ENCODE peak calls at places on chromosomes 6 and 20, in four cellular contexts. Y is breast epithelium, J is prostate gland, G is endothelial cell of umbilical vein. E is an unnamed sample.

GRCh38 chr6:139655783-139656705 is 281.6 kb upstream of the CITED2 start:
- DNase-seq in G (no peak), J (peak), Y (no peak), E (no peak)

GRCh38 chr6:45900808-45901752 is 114.6 kb downstream of the CLIC5 start:
- DNase-seq in J (no peak), G (no peak), Y (no peak), E (no peak)

GRCh38 chr6:13511913-13512717 is 24.7 kb upstream of the GFOD1 start:
- DNase-seq in J (no peak), G (peak), Y (no peak), E (no peak)

GRCh38 chr6:160730911-160731310 is 28.9 kb downstream of the PLG start:
- DNase-seq in G (no peak), J (no peak), Y (no peak), E (no peak)

GRCh38 chr6:87481936-87482335 is 9.2 kb downstream of the SLC35A1 start:
- DNase-seq in G (no peak), J (no peak), Y (no peak), E (peak)

GRCh38 chr20:38434310-38434741 is 802 bp downstream of the SNHG17 start:
- DNase-seq in Y (no peak), J (no peak), G (peak), E (no peak)

GRCh38 chr6:65566117-65566516 is 140.9 kb downstream of the EYS start:
- DNase-seq in G (no peak), J (no peak), Y (no peak), E (no peak)

GRCh38 chr6:56144538-56145324 is 102.6 kb downstream of the COL21A1 start:
- DNase-seq in Y (no peak), G (peak), J (no peak), E (no peak)

GRCh38 chr6:40996591-40997247 is 42.3 kb downstream of the UNC5CL start:
- DNase-seq in J (peak), Y (no peak), G (peak), E (no peak)

GRCh38 chr20:45487231-45487635 is 17.7 kb downstream of the WFDC2 start:
- DNase-seq in J (no peak), G (no peak), Y (no peak), E (no peak)

GRCh38 chr20:62707981-62708521 is 585 bp upstream of the NTSR1 start:
- DNase-seq in G (no peak), Y (no peak), J (no peak), E (no peak)

GRCh38 chr6:29641430-29642213 is 8.6 kb upstream of the GABBR1 start:
- DNase-seq in G (no peak), Y (no peak), J (no peak), E (no peak)

GRCh38 chr20:59459586-59459985 is 144.8 kb upstream of the PHACTR3 start:
- DNase-seq in G (no peak), J (no peak), Y (no peak), E (no peak)

GRCh38 chr6:109770047-109770446 is 79.0 kb downstream of the FIG4 start:
- DNase-seq in G (no peak), J (no peak), Y (no peak), E (no peak)

GRCh38 chr6:167893416-167893815 is 66.7 kb downstream of the AFDN start:
- DNase-seq in G (no peak), Y (no peak), J (no peak), E (no peak)

GRCh38 chr6:23650676-23651075 is 475.3 kb upstream of the NRSN1 start:
- DNase-seq in Y (no peak), G (no peak), J (peak), E (no peak)

GRCh38 chr6:159695984-159696383 is 2.9 kb upstream of the SOD2 start:
- DNase-seq in Y (no peak), G (no peak), J (no peak), E (no peak)

GRCh38 chr6:106051241-106051640 is 34.9 kb upstream of the PRDM1 start:
- DNase-seq in Y (no peak), J (no peak), G (no peak), E (no peak)

GRCh38 chr6:110653381-110653780 is 161.9 kb downstream of the CDK19 start:
- DNase-seq in J (no peak), G (no peak), Y (no peak), E (no peak)

GRCh38 chr6:127749095-127749494 is 151.8 kb downstream of the THEMIS start:
- DNase-seq in Y (no peak), J (no peak), G (no peak), E (no peak)

GRCh38 chr6:169978615-169979161 is 227.3 kb downstream of the ERMARD start:
- DNase-seq in G (no peak), J (peak), Y (peak), E (no peak)

GRCh38 chr20:2086177-2086979 is 15.2 kb upstream of the STK35 start:
- DNase-seq in G (no peak), Y (no peak), J (no peak), E (no peak)

GRCh38 chr6:56693246-56693607 is 50.5 kb upstream of the DST start:
- DNase-seq in G (no peak), Y (peak), J (peak), E (no peak)

GRCh38 chr6:22943331-22943730 is 374.0 kb downstream of the HDGFL1 start:
- DNase-seq in J (no peak), Y (no peak), G (peak), E (no peak)

GRCh38 chr6:169109381-169109780 is 144.3 kb downstream of the THBS2 start:
- DNase-seq in Y (no peak), G (no peak), J (no peak), E (no peak)

GRCh38 chr20:4568560-4568959 is 153.1 kb upstream of the PRND start:
- DNase-seq in G (no peak), J (no peak), Y (no peak), E (no peak)

GRCh38 chr20:38109025-38109541 is 56.0 kb downstream of the TGM2 start:
- DNase-seq in Y (no peak), G (no peak), J (peak), E (no peak)

GRCh38 chr6:13013681-13014550 is 297.3 kb downstream of the PHACTR1 start:
- DNase-seq in J (no peak), G (peak), Y (no peak), E (no peak)

GRCh38 chr6:32127409-32127716 is 683 bp downstream of the ATF6B start:
- DNase-seq in Y (no peak), G (no peak), J (no peak), E (no peak)

GRCh38 chr6:104705095-104705707 is 154.5 kb downstream of the HACE1 start:
- DNase-seq in J (no peak), Y (no peak), G (peak), E (peak)

GRCh38 chr6:118220429-118221128 is 313.5 kb downstream of the SLC35F1 start:
- DNase-seq in J (no peak), Y (no peak), G (no peak), E (no peak)

GRCh38 chr6:136962661-136963060 is 40.6 kb downstream of the SLC35D3 start:
- DNase-seq in J (no peak), G (peak), Y (no peak), E (peak)

GRCh38 chr20:1686151-1686748 is 28.7 kb upstream of the SIRPG start:
- DNase-seq in J (no peak), G (no peak), Y (no peak), E (no peak)

GRCh38 chr20:5067877-5068276 is 51.9 kb downstream of the PCNA start:
- DNase-seq in J (no peak), G (no peak), Y (no peak), E (no peak)

GRCh38 chr6:90677440-90677839 is 90.6 kb upstream of the MAP3K7 start:
- DNase-seq in G (no peak), J (no peak), Y (no peak), E (no peak)

GRCh38 chr6:111534366-111534765 is 51.3 kb upstream of the REV3L start:
- DNase-seq in G (peak), J (peak), Y (peak), E (no peak)

DNA sequence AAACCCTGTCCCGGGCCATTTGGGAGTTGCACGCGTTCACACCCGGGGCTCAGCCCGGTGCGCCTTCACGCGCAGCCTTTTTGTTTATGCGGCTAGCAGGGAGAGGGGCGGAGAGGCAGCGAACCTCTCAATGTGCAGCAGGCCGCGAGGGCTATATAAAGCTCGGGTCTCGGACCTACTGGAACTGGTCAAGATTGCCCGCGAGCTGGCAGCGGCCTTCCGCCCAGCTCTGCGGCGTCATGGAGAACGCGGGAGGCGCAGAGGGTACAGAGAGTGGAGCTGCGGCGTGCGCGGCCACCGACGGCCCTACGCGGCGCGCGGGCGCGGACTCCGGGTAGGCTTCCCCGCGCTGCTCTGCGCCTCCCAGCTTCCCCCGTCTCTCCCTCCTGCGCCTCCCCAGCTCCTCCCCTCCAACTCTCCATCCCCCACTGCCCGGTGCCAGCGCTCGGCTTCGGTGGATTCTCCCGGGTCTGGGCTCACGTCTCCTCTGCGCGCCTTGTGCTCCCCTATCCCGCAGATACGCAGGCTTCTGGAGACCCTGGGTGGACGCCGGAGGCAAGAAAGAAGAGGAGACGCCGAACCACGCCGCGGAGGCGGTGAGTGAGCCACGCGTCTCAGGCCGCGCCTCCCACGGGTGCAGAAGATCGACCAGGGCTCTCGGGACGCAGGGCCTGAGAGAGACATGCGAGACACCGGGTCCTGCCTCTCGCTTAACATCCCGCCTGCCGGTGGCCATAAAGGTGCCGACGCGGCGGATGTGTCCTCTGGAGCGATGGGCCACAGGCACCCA is at the start of gene RIPPLY2:
- DNase-seq in Y (no peak), G (peak), J (peak), E (no peak)
- H3K4me3 ChIP-seq in Y (peak), G (no peak), J (peak), E (peak)

DNA sequence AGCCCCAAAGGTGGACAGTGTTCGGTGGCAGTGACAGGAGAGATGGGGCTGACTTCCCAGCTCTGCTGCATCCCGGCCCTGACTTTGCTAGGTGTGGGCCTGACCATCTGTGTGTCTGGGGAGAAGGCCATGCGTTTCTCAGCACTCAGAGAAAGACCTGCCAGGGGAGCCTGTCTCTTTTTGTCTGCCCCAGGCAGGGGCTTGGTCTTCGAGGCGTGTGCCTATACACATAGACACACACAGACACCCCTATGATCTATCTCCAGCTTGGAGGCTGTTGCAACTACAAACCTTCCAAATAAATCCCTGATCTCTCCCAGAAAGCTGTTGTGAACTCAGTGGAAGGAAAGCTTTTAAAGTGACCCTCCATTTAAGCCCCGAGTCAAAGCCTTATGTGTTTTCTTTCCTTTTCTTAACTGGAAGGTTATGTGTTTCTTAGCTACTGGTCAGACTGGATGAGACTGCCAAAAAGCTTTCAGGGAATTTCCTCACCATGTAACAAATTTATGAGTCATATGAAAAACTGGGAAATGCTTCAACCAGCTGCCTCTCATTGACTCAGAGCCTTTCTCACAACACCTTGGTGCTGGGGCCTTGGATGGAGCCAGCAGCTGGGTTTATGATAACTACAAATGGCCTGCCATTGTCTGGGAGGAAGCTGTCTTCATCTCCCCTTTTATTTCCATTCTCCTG is 102.6 kb downstream of the CDC5L start:
- DNase-seq in Y (no peak), G (peak), J (peak), E (no peak)
- TF ChIP-seq POLR2AphosphoS5 in Y (no peak), G (peak), J (peak), E (no peak)

GRCh38 chr6:35686873-35687557 is 1.7 kb downstream of the FKBP5 start:
- DNase-seq in Y (no peak), J (no peak), G (no peak), E (no peak)

GRCh38 chr6:35687658-35688604 is 784 bp downstream of the FKBP5 start:
- DNase-seq in G (peak), J (peak), Y (peak), E (no peak)

GRCh38 chr6:35683267-35683666 is 5.4 kb downstream of the FKBP5 start:
- DNase-seq in G (no peak), J (no peak), Y (no peak), E (no peak)

GRCh38 chr6:35688605-35689322 is at the start of gene FKBP5:
- DNase-seq in J (peak), Y (peak), G (peak), E (no peak)

DNA sequence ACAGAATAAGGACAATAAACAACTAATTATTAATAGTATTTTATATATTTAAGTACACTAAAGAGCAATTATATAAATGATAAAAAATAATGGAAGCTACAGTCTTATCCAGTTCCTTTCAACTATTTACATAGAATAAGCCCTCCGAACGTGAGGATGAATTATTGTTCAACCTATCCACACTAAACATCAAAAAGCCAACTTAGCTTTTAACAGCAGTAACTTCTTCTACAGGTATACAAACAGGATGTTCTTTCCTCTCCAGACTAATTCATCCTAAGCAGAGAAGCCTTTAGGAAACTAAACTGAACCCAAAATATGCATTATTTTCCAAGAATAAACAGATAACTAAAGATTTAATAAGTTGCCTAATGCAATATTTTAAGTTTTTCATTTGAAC is 2.3 kb downstream of the FKBP5 start:
- DNase-seq in G (no peak), Y (no peak), J (no peak), E (no peak)
- H3K4me3 ChIP-seq in G (peak), Y (peak), J (peak), E (peak)

DNA sequence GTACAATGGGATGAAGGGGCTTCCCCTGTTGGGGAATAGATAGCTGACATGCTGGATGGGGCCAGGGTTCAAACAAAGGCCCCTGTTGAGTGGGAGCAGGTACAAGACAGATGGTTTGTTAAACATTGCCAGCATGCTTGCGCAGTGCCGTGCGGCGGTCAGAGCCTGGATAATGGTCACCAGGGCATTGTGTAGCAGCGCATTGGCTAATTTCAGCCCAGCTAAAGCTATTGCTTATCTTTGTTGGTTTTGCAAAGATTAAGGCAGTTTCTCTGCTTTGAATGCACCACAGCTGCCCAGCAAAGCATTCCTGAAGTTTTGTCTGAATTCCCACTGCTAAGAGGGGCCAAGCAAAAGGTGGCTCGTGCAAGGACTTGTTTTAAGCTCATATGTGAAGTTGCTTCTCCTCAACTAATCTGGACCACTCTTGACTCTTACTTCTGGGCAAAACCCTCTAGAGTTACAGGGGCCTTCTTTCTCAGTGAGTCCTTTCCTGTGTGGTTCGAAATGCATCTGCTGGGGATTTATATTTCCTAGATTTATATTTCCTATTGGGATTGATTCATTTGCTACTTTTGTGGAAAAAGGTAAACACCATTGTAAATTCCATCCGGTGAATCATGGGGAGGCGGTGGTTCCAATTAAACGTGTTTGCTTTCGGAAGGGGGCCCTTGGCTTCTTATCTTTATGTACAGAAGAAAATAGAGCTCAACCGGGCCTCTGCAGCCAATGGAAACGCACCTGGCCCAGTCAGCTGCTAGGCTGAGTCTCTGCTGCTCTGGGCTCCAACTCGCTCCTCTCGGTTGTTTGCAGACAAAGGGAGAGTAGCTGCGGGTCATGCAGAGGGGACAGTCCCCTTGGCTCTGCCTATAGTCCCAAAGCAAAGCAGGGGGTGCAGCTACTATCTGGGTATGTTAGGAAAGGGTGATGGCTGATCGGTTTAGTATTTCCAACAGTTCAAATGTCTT is 72.1 kb downstream of the FOXA2 start:
- DNase-seq in G (peak), J (peak), Y (no peak), E (no peak)
- TF ChIP-seq POLR2AphosphoS5 in G (peak), J (peak), Y (no peak), E (no peak)